ENCODE peak calls at places on chromosomes 7 and 10, in eight cellular contexts. U is NCI-H748 treated with DMSO at 0.1 percent for 48 hours; M is heart right ventricle; T is fibroblast of the conjunctiva; Q is germinal center; C is anterior cingulate cortex; P is NCI-H345; H is stimulated activated CD4-positive, alpha-beta T cell treated with anti-CD3 and anti-CD28 coated beads, Interleukin-12 subunit alpha, Interleukin-12 subunit beta, amount 100 ng/mL, for 4 hours. E is an unnamed sample.

GRCh38 chr10:63765126-63765525 is 243.9 kb downstream of the REEP3 start:
- DNase-seq in H (no peak), P (no peak), Q (no peak), U (no peak), C (no peak), T (no peak), M (no peak), E (no peak)

GRCh38 chr10:70348228-70348850 is 34.1 kb downstream of the LRRC20 start:
- DNase-seq in P (no peak), T (no peak), U (no peak), H (no peak), Q (peak), C (no peak), M (peak), E (no peak)

GRCh38 chr7:55966851-55967250 is 2.5 kb downstream of the NIPSNAP2 start:
- DNase-seq in Q (no peak), T (no peak), P (no peak), M (no peak), U (no peak), H (no peak), C (no peak), E (no peak)

GRCh38 chr7:50599385-50599784 is 34.2 kb upstream of the DDC start:
- DNase-seq in Q (no peak), T (no peak), C (no peak), P (peak), H (no peak), U (peak), M (no peak), E (no peak)

GRCh38 chr7:75866497-75867389 is 12.1 kb upstream of the RHBDD2 start:
- DNase-seq in T (peak), M (peak), Q (peak), C (no peak), H (peak), P (peak), U (peak), E (no peak)

GRCh38 chr10:110007701-110008517 is at the start of gene ADD3:
- DNase-seq in U (peak), H (peak), T (peak), M (peak), P (peak), Q (peak), C (peak), E (no peak)

GRCh38 chr10:124386186-124387077 is 32.3 kb downstream of the OAT start:
- DNase-seq in P (no peak), Q (no peak), C (no peak), H (no peak), T (no peak), U (no peak), M (no peak), E (no peak)

GRCh38 chr10:67837519-67838314 is at the start of gene DNAJC12:
- DNase-seq in T (peak), U (peak), H (no peak), P (peak), C (no peak), M (no peak), Q (peak), E (no peak)

GRCh38 chr7:130492519-130493274 is 812 bp downstream of the MEST start:
- DNase-seq in C (no peak), U (no peak), P (no peak), Q (no peak), T (no peak), H (no peak), M (no peak), E (no peak)

GRCh38 chr7:41051062-41051461 is 651.8 kb downstream of the INHBA start:
- DNase-seq in C (no peak), U (no peak), Q (no peak), P (no peak), T (no peak), H (no peak), M (no peak), E (no peak)

GRCh38 chr10:91514025-91514424 is 103.9 kb downstream of the HECTD2 start:
- DNase-seq in U (no peak), T (no peak), P (no peak), Q (no peak), H (no peak), M (no peak), C (no peak), E (no peak)

GRCh38 chr7:139328375-139328774 is 12.8 kb upstream of the FMC1 start:
- DNase-seq in Q (no peak), H (no peak), C (no peak), T (peak), U (no peak), P (no peak), M (no peak), E (no peak)

GRCh38 chr10:21934307-21934706 is 69.2 kb downstream of the DNAJC1 start:
- DNase-seq in Q (no peak), U (no peak), H (no peak), P (no peak), M (no peak), C (no peak), T (no peak), E (no peak)

GRCh38 chr10:122034149-122034756 is 45.3 kb downstream of the TACC2 start:
- DNase-seq in U (no peak), T (no peak), H (no peak), M (no peak), P (no peak), C (no peak), Q (no peak), E (no peak)

GRCh38 chr10:29533696-29534285 is 101.0 kb downstream of the SVIL start:
- DNase-seq in U (no peak), C (no peak), H (no peak), T (no peak), Q (no peak), P (no peak), M (no peak), E (no peak)

GRCh38 chr10:66627156-66627555 is 298.7 kb upstream of the LRRTM3 start:
- DNase-seq in C (no peak), Q (no peak), M (no peak), T (peak), U (no peak), H (no peak), P (no peak), E (no peak)

E was measured in retinal pigment epithelial cell.